ENCODE peak calls at places on chromosomes 3 and 15, in nine cellular contexts. Q, B, I, F, O, C, Z, K and N are unnamed samples.

GRCh38 chr15:70358871-70359647 is 261.3 kb upstream of the TLE3 start:
- DNase-seq in Q (no peak), B (no peak), I (no peak), F (no peak), O (no peak), C (no peak), Z (no peak), K (no peak), N (no peak)

GRCh38 chr15:28086175-28086703 is 12.9 kb downstream of the OCA2 start:
- DNase-seq in Q (peak; percentile 72), B (peak; percentile 85), I (peak; percentile 32), F (peak; percentile 43), O (peak; percentile 87), C (no peak), Z (peak; percentile 70), K (no peak), N (peak; percentile 19)

GRCh38 chr3:112767177-112767576 is 79.5 kb downstream of the CD200R1L start:
- DNase-seq in Q (no peak), B (no peak), I (peak; percentile 49), F (no peak), O (no peak), C (no peak), Z (no peak), K (no peak), N (no peak)

GRCh38 chr3:31391150-31391549 is 141.6 kb upstream of the STT3B start:
- DNase-seq in Q (no peak), B (no peak), I (no peak), F (no peak), O (no peak), C (no peak), Z (no peak), K (peak; percentile 75), N (no peak)

GRCh38 chr3:121621491-121621890 is 28.3 kb downstream of the FBXO40 start:
- DNase-seq in Q (no peak), B (no peak), I (no peak), F (no peak), O (no peak), C (no peak), Z (no peak), K (no peak), N (no peak)

GRCh38 chr3:126568776-126569342 is 10.1 kb upstream of the C3orf22 start:
- DNase-seq in Q (no peak), B (peak; percentile 9), I (no peak), F (no peak), O (no peak), C (no peak), Z (no peak), K (no peak), N (no peak)

GRCh38 chr15:39530446-39531342 is 50.2 kb upstream of the THBS1 start:
- DNase-seq in Q (peak; percentile 48), B (peak; percentile 28), I (no peak), F (no peak), O (no peak), C (no peak), Z (no peak), K (peak; percentile 40), N (no peak)

GRCh38 chr3:39166932-39167532 is 13.6 kb upstream of the CSRNP1 start:
- DNase-seq in Q (peak; percentile 69), B (peak; percentile 68), I (peak; percentile 84), F (peak; percentile 89), O (no peak), C (no peak), Z (no peak), K (no peak), N (no peak)

GRCh38 chr15:39931615-39932014 is 2.3 kb upstream of the EIF2AK4 start:
- DNase-seq in Q (no peak), B (no peak), I (no peak), F (no peak), O (no peak), C (no peak), Z (no peak), K (no peak), N (no peak)

GRCh38 chr3:13077431-13078157 is 4.4 kb upstream of the IQSEC1 start:
- DNase-seq in Q (peak; percentile 59), B (peak; percentile 76), I (no peak), F (peak; percentile 63), O (peak; percentile 38), C (no peak), Z (no peak), K (no peak), N (no peak)

GRCh38 chr3:180048840-180049239 is 12.1 kb upstream of the PEX5L start:
- DNase-seq in Q (peak; percentile 62), B (no peak), I (no peak), F (peak; percentile 21), O (no peak), C (no peak), Z (no peak), K (no peak), N (no peak)

GRCh38 chr3:158794936-158795518 is 6.8 kb upstream of the MFSD1 start:
- DNase-seq in Q (peak; percentile 41), B (no peak), I (no peak), F (peak; percentile 60), O (peak; percentile 74), C (no peak), Z (no peak), K (no peak), N (no peak)

GRCh38 chr15:78061963-78062427 is 15.5 kb downstream of the TBC1D2B start:
- DNase-seq in Q (peak; percentile 63), B (peak; percentile 48), I (no peak), F (no peak), O (peak; percentile 84), C (no peak), Z (no peak), K (no peak), N (peak; percentile 27)